ENCODE peak calls at places on chromosomes 2 and 18, in seven cellular contexts. N, U, S, V, L, H and R are unnamed samples.

GRCh38 chr2:136423516-136423996 is 305.6 kb upstream of the CXCR4 start:
- DNase-seq in N (peak; percentile 47), U (peak; percentile 92), S (peak; percentile 54), V (peak; percentile 85), L (peak; percentile 56), H (peak; percentile 73), R (peak; percentile 89)

GRCh38 chr2:5315512-5315911 is 376.7 kb upstream of the SOX11 start:
- DNase-seq in N (no peak), U (no peak), S (no peak), V (peak; percentile 22), L (no peak), H (peak; percentile 5), R (no peak)

GRCh38 chr2:43430489-43430888 is 165.3 kb downstream of the THADA start:
- DNase-seq in N (no peak), U (no peak), S (no peak), V (no peak), L (no peak), H (no peak), R (no peak)

GRCh38 chr2:201696151-201696659 is 2.2 kb downstream of the MPP4 start:
- DNase-seq in N (peak; percentile 96), U (no peak), S (peak; percentile 67), V (no peak), L (no peak), H (no peak), R (no peak)

GRCh38 chr2:27701676-27702075 is 38.0 kb downstream of the SLC4A1AP start:
- DNase-seq in N (no peak), U (no peak), S (no peak), V (no peak), L (no peak), H (no peak), R (no peak)

GRCh38 chr18:6920099-6920955 is 190.8 kb downstream of the ARHGAP28 start:
- DNase-seq in N (peak; percentile 68), U (peak; percentile 87), S (peak; percentile 53), V (peak; percentile 93), L (peak; percentile 81), H (peak; percentile 58), R (peak; percentile 80)

GRCh38 chr2:137187258-137187657 is 421.9 kb downstream of the THSD7B start:
- DNase-seq in N (no peak), U (no peak), S (no peak), V (no peak), L (no peak), H (no peak), R (no peak)

GRCh38 chr2:217471329-217471728 is 531.5 kb downstream of the TNS1 start:
- DNase-seq in N (peak; percentile 80), U (no peak), S (no peak), V (no peak), L (no peak), H (no peak), R (no peak)

GRCh38 chr2:200845669-200846325 is 18.7 kb downstream of the CLK1 start:
- DNase-seq in N (no peak), U (no peak), S (no peak), V (no peak), L (no peak), H (no peak), R (no peak)

GRCh38 chr2:121130301-121130850 is 154.6 kb downstream of the TFCP2L1 start:
- DNase-seq in N (no peak), U (no peak), S (no peak), V (no peak), L (no peak), H (no peak), R (no peak)

GRCh38 chr2:165224941-165225340 is 14.3 kb upstream of the SCN2A start:
- DNase-seq in N (no peak), U (no peak), S (no peak), V (no peak), L (no peak), H (no peak), R (no peak)

GRCh38 chr2:105521176-105521575 is 122.3 kb upstream of the FHL2 start:
- DNase-seq in N (peak; percentile 15), U (no peak), S (peak; percentile 49), V (peak; percentile 14), L (no peak), H (peak; percentile 8), R (no peak)

GRCh38 chr2:191268596-191268995 is 23.4 kb downstream of the MYO1B start:
- DNase-seq in N (no peak), U (no peak), S (no peak), V (no peak), L (no peak), H (no peak), R (no peak)

GRCh38 chr2:127275789-127276188 is 18.2 kb downstream of the ERCC3 start:
- DNase-seq in N (no peak), U (no peak), S (no peak), V (no peak), L (no peak), H (no peak), R (no peak)

GRCh38 chr2:186486651-186487647 is 889 bp downstream of the ZC3H15 start:
- DNase-seq in N (peak; percentile 17), U (no peak), S (no peak), V (no peak), L (no peak), H (no peak), R (no peak)

GRCh38 chr2:181047829-181048228 is 67.4 kb downstream of the UBE2E3 start:
- DNase-seq in N (no peak), U (no peak), S (no peak), V (peak; percentile 94), L (no peak), H (no peak), R (no peak)

GRCh38 chr2:128326296-128326790 is 7.7 kb upstream of the HS6ST1 start:
- DNase-seq in N (no peak), U (no peak), S (no peak), V (no peak), L (peak; percentile 63), H (no peak), R (no peak)

GRCh38 chr2:19580830-19581229 is 222.4 kb upstream of the OSR1 start:
- DNase-seq in N (peak; percentile 49), U (no peak), S (peak; percentile 71), V (no peak), L (peak; percentile 88), H (no peak), R (no peak)

GRCh38 chr2:12441750-12442626 is 274.7 kb upstream of the TRIB2 start:
- DNase-seq in N (no peak), U (no peak), S (peak; percentile 69), V (peak; percentile 14), L (no peak), H (no peak), R (no peak)

GRCh38 chr2:173090291-173090877 is 14.7 kb downstream of the MAP3K20 start:
- DNase-seq in N (peak; percentile 76), U (no peak), S (peak; percentile 64), V (peak; percentile 84), L (no peak), H (no peak), R (peak; percentile 34)

GRCh38 chr2:182318466-182319309 is 108.1 kb downstream of the PDE1A start:
- DNase-seq in N (peak; percentile 53), U (no peak), S (peak; percentile 33), V (no peak), L (no peak), H (no peak), R (no peak)

GRCh38 chr2:204611017-204611631 is 65.8 kb downstream of the PARD3B start:
- DNase-seq in N (no peak), U (no peak), S (no peak), V (no peak), L (no peak), H (no peak), R (no peak)

GRCh38 chr2:189514107-189514506 is 66.5 kb downstream of the SLC40A1 start:
- DNase-seq in N (no peak), U (no peak), S (no peak), V (no peak), L (no peak), H (no peak), R (no peak)

GRCh38 chr2:234958311-234958710 is 6.5 kb downstream of the SH3BP4 start:
- DNase-seq in N (no peak), U (no peak), S (no peak), V (no peak), L (no peak), H (no peak), R (no peak)

GRCh38 chr2:215280326-215280725 is 31.5 kb upstream of the ATIC start:
- DNase-seq in N (no peak), U (no peak), S (no peak), V (no peak), L (no peak), H (no peak), R (no peak)

GRCh38 chr2:118794546-118794945 is 52.9 kb downstream of the EN1 start:
- DNase-seq in N (no peak), U (no peak), S (no peak), V (no peak), L (no peak), H (no peak), R (no peak)

GRCh38 chr18:58493516-58494253 is 135.2 kb downstream of the ALPK2 start:
- DNase-seq in N (peak; percentile 84), U (peak; percentile 86), S (peak; percentile 82), V (peak; percentile 85), L (peak; percentile 51), H (peak; percentile 74), R (peak; percentile 82)

GRCh38 chr2:215879977-215880940 is 133.1 kb downstream of the MREG start:
- DNase-seq in N (peak; percentile 68), U (no peak), S (peak; percentile 84), V (peak; percentile 25), L (no peak), H (no peak), R (no peak)

GRCh38 chr2:197777823-197778407 is 7.2 kb downstream of the BOLL start:
- DNase-seq in N (peak; percentile 51), U (no peak), S (peak; percentile 52), V (peak; percentile 26), L (peak; percentile 13), H (peak; percentile 27), R (no peak)

GRCh38 chr18:58177886-58178470 is 134.0 kb downstream of the NEDD4L start:
- DNase-seq in N (no peak), U (peak; percentile 14), S (peak; percentile 66), V (no peak), L (no peak), H (no peak), R (no peak)

GRCh38 chr2:3238951-3239841 is 138.4 kb downstream of the EIPR1 start:
- DNase-seq in N (no peak), U (no peak), S (no peak), V (no peak), L (no peak), H (no peak), R (no peak)
- H2BK5ac ChIP-seq in N (no peak overlapping the region), U (no peak overlapping the region), S (no peak overlapping the region), V (no peak overlapping the region), L (no peak overlapping the region), H (no peak overlapping the region), R (no peak overlapping the region)

GRCh38 chr18:44695503-44695902 is 14.8 kb downstream of the SETBP1 start:
- DNase-seq in N (no peak), U (no peak), S (no peak), V (no peak), L (no peak), H (no peak), R (no peak)
- H3K4me1 ChIP-seq in N (no peaks in the 10 kb centered on the region), U (peaks cover 8% of the 10 kb centered on the region), S (peaks cover 10% of the 10 kb centered on the region), V (peaks cover 12% of the 10 kb centered on the region), L (peaks cover 9% of the 10 kb centered on the region), H (peaks cover 3% of the 10 kb centered on the region), R (peaks cover 4% of the 10 kb centered on the region)

GRCh38 chr2:67548317-67549095 is 151.4 kb downstream of the ETAA1 start:
- DNase-seq in N (no peak), U (no peak), S (no peak), V (peak; percentile 85), L (no peak), H (no peak), R (no peak)
- H3K18ac ChIP-seq in N (no peak overlapping the region), U (no peak overlapping the region), S (no peak overlapping the region), V (no peak overlapping the region), L (no peak overlapping the region), H (no peak overlapping the region), R (no peak overlapping the region)

GRCh38 chr18:68705119-68705518 is 9.8 kb downstream of the TMX3 start:
- DNase-seq in N (no peak), U (no peak), S (no peak), V (no peak), L (no peak), H (no peak), R (no peak)
- H2BK5ac ChIP-seq in N (peak overlapping the region; percentile 27), U (no peak overlapping the region), S (no peak overlapping the region), V (no peak overlapping the region), L (no peak overlapping the region), H (no peak overlapping the region), R (no peak overlapping the region)